ENCODE peak calls at places on chromosomes 11 and 22, in seven cellular contexts. One of them, this sample, is unnamed. For H3K4me1, the result is how much of the 10 kb centered on the place peaks cover.

GRCh38 chr11:575324-575995 is 810 bp upstream of the PHRF1 start:
- DNase-seq in K562: peak
- DNase-seq in neural progenitor cell: peak
- DNase-seq in PC-3: peak
- DNase-seq in astrocyte: no peak
- DNase-seq in GM23248: peak
- DNase-seq in adipocyte: no peak
- DNase-seq in this sample: peak

GRCh38 chr11:62394825-62395538 is 23.9 kb upstream of the SCGB1A1 start:
- DNase-seq in K562: peak
- DNase-seq in neural progenitor cell: peak
- DNase-seq in PC-3: peak
- DNase-seq in astrocyte: peak
- DNase-seq in GM23248: peak
- DNase-seq in adipocyte: peak
- DNase-seq in this sample: peak

GRCh38 chr22:17777005-17777716 is 2.9 kb upstream of the BID start:
- DNase-seq in K562: peak
- DNase-seq in neural progenitor cell: no peak
- DNase-seq in PC-3: no peak
- DNase-seq in astrocyte: no peak
- DNase-seq in GM23248: no peak
- DNase-seq in adipocyte: no peak
- DNase-seq in this sample: no peak

GRCh38 chr11:119671048-119671447 is 58.0 kb downstream of the NECTIN1 start:
- DNase-seq in K562: no peak
- DNase-seq in neural progenitor cell: no peak
- DNase-seq in PC-3: no peak
- DNase-seq in astrocyte: peak
- DNase-seq in GM23248: no peak
- DNase-seq in adipocyte: peak
- DNase-seq in this sample: no peak

GRCh38 chr11:76241243-76242000 is 35.1 kb upstream of the WNT11 start:
- DNase-seq in K562: no peak
- DNase-seq in neural progenitor cell: no peak
- DNase-seq in PC-3: no peak
- DNase-seq in astrocyte: no peak
- DNase-seq in GM23248: no peak
- DNase-seq in adipocyte: no peak
- DNase-seq in this sample: no peak

GRCh38 chr22:29143848-29144785 is 61.6 kb upstream of the EMID1 start:
- DNase-seq in K562: no peak
- DNase-seq in neural progenitor cell: no peak
- DNase-seq in PC-3: no peak
- DNase-seq in astrocyte: no peak
- DNase-seq in GM23248: no peak
- DNase-seq in adipocyte: no peak
- DNase-seq in this sample: no peak

GRCh38 chr22:22060200-22061084 is 77.9 kb upstream of the TOP3B start:
- DNase-seq in K562: peak
- DNase-seq in neural progenitor cell: peak
- DNase-seq in PC-3: peak
- DNase-seq in astrocyte: no peak
- DNase-seq in GM23248: peak
- DNase-seq in adipocyte: peak
- DNase-seq in this sample: peak

GRCh38 chr22:44186121-44186510 is 5.4 kb downstream of the PARVG start:
- DNase-seq in K562: no peak
- DNase-seq in neural progenitor cell: no peak
- DNase-seq in PC-3: no peak
- DNase-seq in astrocyte: no peak
- DNase-seq in GM23248: no peak
- DNase-seq in adipocyte: no peak
- DNase-seq in this sample: no peak

GRCh38 chr11:72091292-72091691 is 10.6 kb downstream of the LRRC51 start:
- DNase-seq in K562: peak
- DNase-seq in neural progenitor cell: peak
- DNase-seq in PC-3: peak
- DNase-seq in astrocyte: peak
- DNase-seq in GM23248: peak
- DNase-seq in adipocyte: peak
- DNase-seq in this sample: peak

GRCh38 chr11:93236741-93237675 is 39.2 kb upstream of the SLC36A4 start:
- DNase-seq in K562: peak
- DNase-seq in neural progenitor cell: peak
- DNase-seq in PC-3: peak
- DNase-seq in astrocyte: peak
- DNase-seq in GM23248: peak
- DNase-seq in adipocyte: peak
- DNase-seq in this sample: peak

GRCh38 chr11:123519055-123519796 is 89.2 kb downstream of the GRAMD1B start:
- DNase-seq in K562: no peak
- DNase-seq in neural progenitor cell: no peak
- DNase-seq in PC-3: peak
- DNase-seq in astrocyte: peak
- DNase-seq in GM23248: peak
- DNase-seq in adipocyte: no peak
- DNase-seq in this sample: peak

GRCh38 chr11:44979536-44980399 is 29.1 kb upstream of the TP53I11 start:
- DNase-seq in K562: no peak
- DNase-seq in neural progenitor cell: peak
- DNase-seq in PC-3: peak
- DNase-seq in astrocyte: no peak
- DNase-seq in GM23248: no peak
- DNase-seq in adipocyte: no peak
- DNase-seq in this sample: peak

GRCh38 chr11:8268530-8269461 is 5.1 kb upstream of the LMO1 start:
- DNase-seq in K562: no peak
- DNase-seq in neural progenitor cell: peak
- DNase-seq in PC-3: no peak
- DNase-seq in astrocyte: no peak
- DNase-seq in GM23248: peak
- DNase-seq in adipocyte: peak
- DNase-seq in this sample: peak

GRCh38 chr11:102319544-102319943 is 2.3 kb downstream of the BIRC3 start:
- DNase-seq in K562: no peak
- DNase-seq in neural progenitor cell: no peak
- DNase-seq in PC-3: no peak
- DNase-seq in astrocyte: no peak
- DNase-seq in GM23248: no peak
- DNase-seq in adipocyte: no peak
- DNase-seq in this sample: no peak

GRCh38 chr11:32434387-32435151 is 770 bp downstream of the WT1 start:
- DNase-seq in K562: peak
- DNase-seq in neural progenitor cell: peak
- DNase-seq in PC-3: peak
- DNase-seq in astrocyte: no peak
- DNase-seq in GM23248: no peak
- DNase-seq in adipocyte: no peak
- DNase-seq in this sample: peak

GRCh38 chr22:29032584-29032983 is 29.0 kb downstream of the C22orf31 start:
- DNase-seq in K562: no peak
- DNase-seq in neural progenitor cell: no peak
- DNase-seq in PC-3: peak
- DNase-seq in astrocyte: peak
- DNase-seq in GM23248: peak
- DNase-seq in adipocyte: peak
- DNase-seq in this sample: no peak

GRCh38 chr11:94583885-94584500 is 16.8 kb downstream of the PIWIL4 start:
- DNase-seq in K562: no peak
- DNase-seq in neural progenitor cell: no peak
- DNase-seq in PC-3: no peak
- DNase-seq in astrocyte: no peak
- DNase-seq in GM23248: peak
- DNase-seq in adipocyte: no peak
- DNase-seq in this sample: no peak

GRCh38 chr22:39527481-39527961 is 5.0 kb downstream of the RPS19BP1 start:
- DNase-seq in K562: no peak
- DNase-seq in neural progenitor cell: no peak
- DNase-seq in PC-3: peak
- DNase-seq in astrocyte: no peak
- DNase-seq in GM23248: no peak
- DNase-seq in adipocyte: peak
- DNase-seq in this sample: peak

GRCh38 chr11:94272738-94273313 is 31.6 kb upstream of the IZUMO1R start:
- DNase-seq in K562: no peak
- DNase-seq in neural progenitor cell: no peak
- DNase-seq in PC-3: no peak
- DNase-seq in astrocyte: no peak
- DNase-seq in GM23248: no peak
- DNase-seq in adipocyte: no peak
- DNase-seq in this sample: no peak

GRCh38 chr11:33692013-33692504 is 8.6 kb downstream of the C11orf91 start:
- DNase-seq in K562: no peak
- DNase-seq in neural progenitor cell: peak
- DNase-seq in PC-3: peak
- DNase-seq in astrocyte: peak
- DNase-seq in GM23248: peak
- DNase-seq in adipocyte: peak
- DNase-seq in this sample: peak

GRCh38 chr22:25759825-25760231 is 17.8 kb downstream of the MYO18B start:
- DNase-seq in K562: no peak
- DNase-seq in neural progenitor cell: no peak
- DNase-seq in PC-3: peak
- DNase-seq in astrocyte: peak
- DNase-seq in GM23248: peak
- DNase-seq in adipocyte: peak
- DNase-seq in this sample: peak

GRCh38 chr11:35622070-35622469 is 3.8 kb downstream of the FJX1 start:
- DNase-seq in K562: no peak
- DNase-seq in neural progenitor cell: peak
- DNase-seq in PC-3: peak
- DNase-seq in astrocyte: peak
- DNase-seq in GM23248: peak
- DNase-seq in adipocyte: peak
- DNase-seq in this sample: peak

GRCh38 chr11:19291064-19291463 is 50.3 kb upstream of the E2F8 start:
- DNase-seq in K562: no peak
- DNase-seq in neural progenitor cell: no peak
- DNase-seq in PC-3: no peak
- DNase-seq in astrocyte: no peak
- DNase-seq in GM23248: no peak
- DNase-seq in adipocyte: no peak
- DNase-seq in this sample: no peak

DNA sequence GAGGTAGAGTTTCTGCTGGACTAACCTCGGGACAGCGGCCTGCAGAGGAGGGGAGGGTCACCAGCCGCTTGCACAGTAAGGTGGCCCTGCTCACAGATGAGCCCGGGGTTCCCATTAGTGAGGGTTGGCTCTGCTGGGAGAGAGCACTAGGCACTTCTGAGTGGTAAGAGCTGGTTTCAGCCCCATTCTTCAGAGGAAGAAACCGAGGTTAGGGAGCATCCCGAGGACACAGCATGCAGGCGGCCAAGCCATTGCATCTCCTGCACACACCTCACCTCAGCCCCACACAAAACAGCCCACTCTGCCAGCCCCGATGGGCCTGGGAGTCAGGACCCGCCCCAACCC is 99.3 kb downstream of the MED15 start:
- DNase-seq in K562: no peak
- DNase-seq in neural progenitor cell: no peak
- DNase-seq in PC-3: no peak
- DNase-seq in astrocyte: no peak
- DNase-seq in GM23248: no peak
- DNase-seq in adipocyte: no peak
- DNase-seq in this sample: no peak
- H3K9ac ChIP-seq in K562: no peak
- H3K9ac ChIP-seq in neural progenitor cell: no peak
- H3K9ac ChIP-seq in PC-3: no peak
- H3K9ac ChIP-seq in astrocyte: no peak
- H3K9ac ChIP-seq in GM23248: no peak
- H3K9ac ChIP-seq in adipocyte: no peak
- H3K9ac ChIP-seq in this sample: no peak

DNA sequence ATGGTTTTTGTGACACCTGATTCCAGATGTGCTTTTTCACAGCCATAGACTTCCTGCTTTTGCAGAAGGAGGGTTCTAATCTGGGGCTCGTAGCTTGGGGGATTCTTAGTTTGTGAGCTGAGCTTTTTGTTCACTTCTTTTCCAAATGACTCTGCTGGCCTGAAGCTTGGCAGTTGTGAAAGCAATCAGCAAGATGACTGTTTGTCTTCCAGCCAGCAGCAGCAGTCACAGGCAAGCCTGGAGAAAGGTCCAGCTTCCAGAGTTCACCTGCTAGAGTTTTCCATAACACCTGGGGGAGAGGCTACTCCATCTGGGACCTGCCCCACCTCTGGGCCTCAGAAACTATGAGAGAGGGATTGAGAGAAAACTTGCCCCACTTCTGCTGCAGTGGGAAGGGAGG is 4.1 kb downstream of the MARK2 start:
- DNase-seq in K562: no peak
- DNase-seq in neural progenitor cell: no peak
- DNase-seq in PC-3: no peak
- DNase-seq in astrocyte: no peak
- DNase-seq in GM23248: peak
- DNase-seq in adipocyte: no peak
- DNase-seq in this sample: no peak
- H3K4me1 ChIP-seq in K562: under half
- H3K4me1 ChIP-seq in neural progenitor cell: under half
- H3K4me1 ChIP-seq in PC-3: half or more
- H3K4me1 ChIP-seq in astrocyte: under half
- H3K4me1 ChIP-seq in GM23248: under half
- H3K4me1 ChIP-seq in adipocyte: under half
- H3K4me1 ChIP-seq in this sample: under half

GRCh38 chr11:126284829-126285228 is 1.9 kb downstream of the TIRAP start:
- DNase-seq in K562: no peak
- DNase-seq in neural progenitor cell: no peak
- DNase-seq in PC-3: peak
- DNase-seq in astrocyte: peak
- DNase-seq in GM23248: peak
- DNase-seq in adipocyte: peak
- DNase-seq in this sample: no peak
- H3K9ac ChIP-seq in K562: no peak
- H3K9ac ChIP-seq in neural progenitor cell: no peak
- H3K9ac ChIP-seq in PC-3: no peak
- H3K9ac ChIP-seq in astrocyte: no peak
- H3K9ac ChIP-seq in GM23248: no peak
- H3K9ac ChIP-seq in adipocyte: no peak
- H3K9ac ChIP-seq in this sample: no peak

GRCh38 chr11:1751999-1752906 is 1.9 kb upstream of the IFITM10 start:
- DNase-seq in K562: no peak
- DNase-seq in neural progenitor cell: no peak
- DNase-seq in PC-3: no peak
- DNase-seq in astrocyte: no peak
- DNase-seq in GM23248: no peak
- DNase-seq in adipocyte: no peak
- DNase-seq in this sample: no peak

GRCh38 chr11:1755344-1756023 is 5.1 kb upstream of the IFITM10 start:
- DNase-seq in K562: no peak
- DNase-seq in neural progenitor cell: no peak
- DNase-seq in PC-3: no peak
- DNase-seq in astrocyte: no peak
- DNase-seq in GM23248: no peak
- DNase-seq in adipocyte: no peak
- DNase-seq in this sample: no peak

GRCh38 chr11:1754376-1755150 is 4.2 kb upstream of the IFITM10 start:
- DNase-seq in K562: no peak
- DNase-seq in neural progenitor cell: no peak
- DNase-seq in PC-3: no peak
- DNase-seq in astrocyte: no peak
- DNase-seq in GM23248: no peak
- DNase-seq in adipocyte: no peak
- DNase-seq in this sample: no peak

GRCh38 chr11:1752907-1753425 is 2.6 kb upstream of the IFITM10 start:
- DNase-seq in K562: no peak
- DNase-seq in neural progenitor cell: peak
- DNase-seq in PC-3: no peak
- DNase-seq in astrocyte: no peak
- DNase-seq in GM23248: no peak
- DNase-seq in adipocyte: no peak
- DNase-seq in this sample: no peak

GRCh38 chr11:1753426-1754305 is 3.3 kb upstream of the IFITM10 start:
- DNase-seq in K562: no peak
- DNase-seq in neural progenitor cell: no peak
- DNase-seq in PC-3: no peak
- DNase-seq in astrocyte: no peak
- DNase-seq in GM23248: no peak
- DNase-seq in adipocyte: no peak
- DNase-seq in this sample: no peak
- H3K4me1 ChIP-seq in K562: half or more
- H3K4me1 ChIP-seq in neural progenitor cell: under half
- H3K4me1 ChIP-seq in PC-3: under half
- H3K4me1 ChIP-seq in astrocyte: under half
- H3K4me1 ChIP-seq in GM23248: under half
- H3K4me1 ChIP-seq in adipocyte: under half
- H3K4me1 ChIP-seq in this sample: under half